ENCODE peak calls at places on chromosomes 4 and X, in seven cellular contexts. H is LNCaP clone FGC, X is adrenal gland, C is LHCN-M2, I is ascending aorta, G is brain pericyte, V is epithelial cell of esophagus. F is an unnamed sample.

GRCh38 chr4:86775061-86775460 is 74.1 kb downstream of the SLC10A6 start:
- DNase-seq in G (no peak), H (no peak), I (no peak), X (no peak), V (no peak), C (no peak), F (no peak)

GRCh38 chr4:186900232-186900900 is 176.7 kb upstream of the FAT1 start:
- DNase-seq in X (no peak), V (peak; percentile 61), H (no peak), I (no peak), G (peak; percentile 40), C (peak; percentile 78), F (no peak)

GRCh38 chr4:21304061-21304541 is 603.8 kb downstream of the PACRGL start:
- DNase-seq in I (no peak), H (no peak), G (no peak), V (no peak), C (no peak), X (peak; percentile 23), F (no peak)

GRCh38 chr4:126718161-126718560 is 914.6 kb upstream of the INTU start:
- DNase-seq in I (no peak), V (no peak), G (no peak), C (no peak), X (no peak), H (no peak), F (no peak)

GRCh38 chr4:54708339-54709279 is 50.9 kb downstream of the KIT start:
- DNase-seq in I (no peak), G (no peak), V (no peak), X (no peak), C (no peak), H (no peak), F (no peak)

GRCh38 chr4:7287918-7288280 is 95.6 kb downstream of the SORCS2 start:
- DNase-seq in C (no peak), X (no peak), G (no peak), H (no peak), V (no peak), I (no peak), F (no peak)

GRCh38 chr4:127370495-127371069 is 262.2 kb upstream of the INTU start:
- DNase-seq in G (no peak), C (peak; percentile 12), I (no peak), V (no peak), X (peak; percentile 10), H (no peak), F (peak; percentile 32)

GRCh38 chr4:26237916-26238315 is 82.9 kb upstream of the RBPJ start:
- DNase-seq in X (no peak), V (no peak), C (peak; percentile 91), I (no peak), H (no peak), G (no peak), F (no peak)

GRCh38 chr4:38310446-38311043 is 350.3 kb downstream of the PTTG2 start:
- DNase-seq in V (no peak), I (no peak), G (no peak), C (peak; percentile 90), X (no peak), H (no peak), F (no peak)

GRCh38 chr4:87375719-87376291 is 15.2 kb downstream of the HSD17B11 start:
- DNase-seq in X (peak; percentile 62), I (no peak), V (peak; percentile 65), C (peak; percentile 69), H (peak; percentile 78), G (no peak), F (no peak)

GRCh38 chr4:3862640-3863420 is 96.6 kb downstream of the ADRA2C start:
- DNase-seq in I (no peak), V (no peak), H (no peak), C (no peak), X (peak; percentile 24), G (no peak), F (no peak)

GRCh38 chr4:56086073-56086521 is 137.4 kb downstream of the CEP135 start:
- DNase-seq in G (no peak), I (no peak), X (no peak), C (no peak), V (no peak), H (no peak), F (no peak)

GRCh38 chr4:184310881-184311709 is 93.4 kb upstream of the ENPP6 start:
- DNase-seq in H (no peak), V (no peak), X (no peak), C (no peak), G (no peak), I (no peak), F (peak; percentile 38)

GRCh38 chr4:176013466-176014247 is 52.0 kb upstream of the WDR17 start:
- DNase-seq in H (no peak), V (no peak), C (no peak), X (no peak), G (no peak), I (no peak), F (no peak)

GRCh38 chr4:120568736-120569135 is 353.8 kb downstream of the PRDM5 start:
- DNase-seq in H (no peak), I (no peak), X (no peak), V (no peak), G (no peak), C (no peak), F (no peak)

GRCh38 chrX:136480383-136480782 is 7.4 kb upstream of the BRS3 start:
- DNase-seq in I (no peak), C (no peak), V (no peak), G (no peak), H (no peak), X (no peak), F (no peak)

GRCh38 chrX:42739258-42739657 is 38.7 kb downstream of the PPP1R2C start:
- DNase-seq in V (no peak), I (no peak), C (no peak), X (no peak), H (no peak), G (no peak), F (no peak)

F was measured in left ventricle myocardium superior.